ENCODE peak calls at places on chromosome 16, in six cellular contexts. U is NB4, E is mesothelial cell of epicardium, J is AG04450, V is mucosa of descending colon, R is fibroblast of pulmonary artery. H is an unnamed sample.
A peak's percentile ranks its signal among the peaks of the same experiment; 100 is the strongest.

GRCh38 chr16:66605177-66605999 is 884 bp downstream of the CMTM3 start:
- DNase-seq in U (peak; percentile 67), E (peak; percentile 34), J (no peak), V (peak; percentile 65), R (peak; percentile 28), H (no peak)

GRCh38 chr16:2085669-2086068 is 37.9 kb downstream of the TSC2 start:
- DNase-seq in U (peak; percentile 32), E (no peak), J (no peak), V (no peak), R (no peak), H (no peak)

GRCh38 chr16:29808219-29808900 is 2.0 kb downstream of the MAZ start:
- DNase-seq in U (peak; percentile 53), E (no peak), J (no peak), V (peak; percentile 59), R (no peak), H (no peak)

GRCh38 chr16:67579686-67580085 is 17.4 kb downstream of the CTCF start:
- DNase-seq in U (no peak), E (no peak), J (no peak), V (no peak), R (no peak), H (no peak)

GRCh38 chr16:69412287-69412686 is 12.1 kb upstream of the CYB5B start:
- DNase-seq in U (no peak), E (no peak), J (no peak), V (no peak), R (peak; percentile 57), H (no peak)

GRCh38 chr16:25832288-25832687 is 140.5 kb downstream of the HS3ST4 start:
- DNase-seq in U (no peak), E (no peak), J (no peak), V (no peak), R (no peak), H (no peak)

GRCh38 chr16:66845080-66845410 is 831 bp downstream of the CA7 start:
- DNase-seq in U (no peak), E (no peak), J (no peak), V (no peak), R (no peak), H (no peak)

GRCh38 chr16:1534021-1535020 is 855 bp downstream of the TMEM204 start:
- DNase-seq in U (no peak), E (no peak), J (no peak), V (no peak), R (no peak), H (no peak)

GRCh38 chr16:54931041-54931756 is 534 bp downstream of the IRX5 start:
- DNase-seq in U (peak; percentile 73), E (no peak), J (no peak), V (peak; percentile 52), R (no peak), H (no peak)

GRCh38 chr16:79923431-79923830 is 322.9 kb upstream of the MAF start:
- DNase-seq in U (no peak), E (no peak), J (no peak), V (no peak), R (no peak), H (no peak)

GRCh38 chr16:57480127-57480753 is 6.1 kb downstream of the DOK4 start:
- DNase-seq in U (no peak), E (no peak), J (no peak), V (peak; percentile 92), R (peak; percentile 79), H (no peak)

GRCh38 chr16:75764154-75764768 is 38.0 kb upstream of the CPHXL start:
- DNase-seq in U (peak; percentile 77), E (no peak), J (peak; percentile 32), V (no peak), R (peak; percentile 81), H (peak; percentile 15)

GRCh38 chr16:72996291-72997062 is 51.5 kb downstream of the ZFHX3 start:
- DNase-seq in U (peak; percentile 45), E (no peak), J (no peak), V (no peak), R (no peak), H (no peak)

GRCh38 chr16:3065069-3065741 is at the start of gene IL32:
- DNase-seq in U (no peak), E (no peak), J (peak; percentile 36), V (peak; percentile 84), R (peak; percentile 91), H (peak; percentile 82)

GRCh38 chr16:56909484-56910113 is 22.3 kb upstream of the HERPUD1 start:
- DNase-seq in U (no peak), E (no peak), J (no peak), V (no peak), R (peak; percentile 18), H (no peak)

DNA sequence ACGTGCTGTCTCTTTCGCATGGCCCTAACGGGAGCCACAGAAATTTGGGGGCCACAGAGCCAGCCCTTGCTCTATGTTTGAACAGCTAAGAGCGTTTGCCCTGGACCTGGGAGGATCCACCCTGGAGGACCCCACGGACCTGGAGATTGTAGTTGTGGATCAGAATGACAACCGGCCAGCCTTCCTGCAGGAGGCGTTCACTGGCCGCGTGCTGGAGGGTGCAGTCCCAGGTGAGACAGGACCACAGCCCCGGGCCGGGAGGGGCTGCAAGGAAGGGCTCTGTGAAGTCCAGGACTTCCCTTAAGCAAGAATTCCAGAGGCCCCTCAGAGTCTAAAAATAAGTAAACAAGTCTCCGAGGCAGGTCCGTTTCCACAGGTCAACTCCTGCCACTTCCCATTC is 11.9 kb downstream of the CDH15 start:
- DNase-seq in U (no peak), E (no peak), J (no peak), V (no peak), R (no peak), H (no peak)
- TF ChIP-seq CTCF in U (no peak), E (no peak), J (no peak), V (no peak), R (no peak), H (no peak)

GRCh38 chr16:71340406-71340805 is 18.1 kb upstream of the CALB2 start:
- DNase-seq in U (no peak), E (no peak), J (no peak), V (no peak), R (no peak), H (no peak)

GRCh38 chr16:71344315-71344905 is 14.1 kb upstream of the CALB2 start:
- DNase-seq in U (no peak), E (no peak), J (no peak), V (no peak), R (no peak), H (no peak)

GRCh38 chr16:71345031-71345430 is 13.5 kb upstream of the CALB2 start:
- DNase-seq in U (no peak), E (no peak), J (no peak), V (no peak), R (no peak), H (no peak)

GRCh38 chr16:71341881-71342280 is 16.6 kb upstream of the CALB2 start:
- DNase-seq in U (no peak), E (no peak), J (no peak), V (no peak), R (no peak), H (no peak)

DNA sequence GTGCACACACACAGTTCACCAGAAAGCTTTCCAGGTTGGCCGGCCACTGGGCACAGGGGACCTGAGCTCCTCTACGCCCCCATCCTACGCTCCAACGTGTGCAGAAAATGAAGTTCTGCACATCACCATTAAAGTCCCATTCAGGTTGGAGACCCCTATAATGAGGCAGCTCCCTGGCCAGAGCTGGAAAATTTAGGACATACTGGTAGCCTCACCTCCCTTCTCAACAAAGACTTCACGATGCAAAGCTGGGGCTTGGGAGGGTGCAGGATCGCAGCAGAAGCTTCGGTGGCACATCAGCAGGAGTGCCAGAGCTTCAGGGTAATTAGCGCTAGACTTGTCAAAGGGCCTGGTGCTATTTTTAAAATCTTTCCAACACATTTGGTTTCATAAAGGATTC is 15.4 kb upstream of the CALB2 start:
- DNase-seq in U (no peak), E (no peak), J (no peak), V (no peak), R (no peak), H (no peak)
- TF ChIP-seq CTCF in U (no peak), E (no peak), J (no peak), V (no peak), R (no peak), H (no peak)

DNA sequence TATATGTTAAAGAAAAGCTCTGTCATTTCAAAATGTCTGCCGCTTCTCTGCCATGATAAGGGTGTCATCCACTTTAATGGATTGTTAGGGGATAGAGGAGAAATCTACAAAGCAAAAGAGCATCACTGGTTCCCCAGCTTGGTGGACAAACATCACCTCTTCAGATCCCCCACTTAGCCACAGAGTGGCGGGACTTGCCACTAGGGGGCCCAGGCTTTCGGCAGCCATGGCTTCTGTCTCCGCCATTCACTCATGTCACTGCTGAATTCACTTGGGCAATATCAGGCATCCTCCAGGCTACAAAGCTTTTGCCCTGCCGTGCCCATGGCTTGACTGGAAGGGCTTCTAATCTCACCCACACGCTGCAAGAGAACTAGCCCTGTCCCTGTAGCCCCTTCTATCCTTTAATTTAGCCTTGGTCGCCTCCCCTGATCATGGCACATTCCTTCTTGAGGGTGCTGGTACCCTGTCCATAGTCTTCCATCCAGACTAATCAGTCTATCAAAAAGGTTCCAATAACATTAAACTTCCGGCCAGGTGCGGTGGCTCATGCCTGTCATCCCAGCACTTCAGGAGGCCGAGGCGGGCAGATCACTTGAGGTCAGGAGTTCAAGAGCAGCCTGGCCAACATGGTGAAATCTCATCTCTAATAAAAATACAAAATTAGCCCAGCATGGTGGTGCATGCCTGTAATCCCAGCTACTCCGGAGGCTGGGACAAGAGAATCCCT is 34.7 kb downstream of the SBK1 start:
- DNase-seq in U (peak; percentile 70), E (no peak), J (no peak), V (peak; percentile 70), R (peak; percentile 54), H (no peak)
- TF ChIP-seq CTCF in U (peak; percentile 93), E (peak; percentile 70), J (peak; percentile 81), V (peak; percentile 30), R (peak; percentile 89), H (peak; percentile 84)

GRCh38 chr16:83060-83603 is 5.1 kb downstream of the MPG start:
- DNase-seq in U (no peak), E (no peak), J (no peak), V (no peak), R (no peak), H (no peak)

GRCh38 chr16:85453-85782 is 7.4 kb downstream of the MPG start:
- DNase-seq in U (no peak), E (no peak), J (no peak), V (no peak), R (no peak), H (no peak)

GRCh38 chr16:85865-86264 is 7.8 kb downstream of the MPG start:
- DNase-seq in U (no peak), E (no peak), J (no peak), V (no peak), R (no peak), H (no peak)

GRCh38 chr16:84718-85452 is 6.9 kb downstream of the MPG start:
- DNase-seq in U (peak; percentile 96), E (no peak), J (peak; percentile 88), V (no peak), R (peak; percentile 93), H (peak; percentile 72)

DNA sequence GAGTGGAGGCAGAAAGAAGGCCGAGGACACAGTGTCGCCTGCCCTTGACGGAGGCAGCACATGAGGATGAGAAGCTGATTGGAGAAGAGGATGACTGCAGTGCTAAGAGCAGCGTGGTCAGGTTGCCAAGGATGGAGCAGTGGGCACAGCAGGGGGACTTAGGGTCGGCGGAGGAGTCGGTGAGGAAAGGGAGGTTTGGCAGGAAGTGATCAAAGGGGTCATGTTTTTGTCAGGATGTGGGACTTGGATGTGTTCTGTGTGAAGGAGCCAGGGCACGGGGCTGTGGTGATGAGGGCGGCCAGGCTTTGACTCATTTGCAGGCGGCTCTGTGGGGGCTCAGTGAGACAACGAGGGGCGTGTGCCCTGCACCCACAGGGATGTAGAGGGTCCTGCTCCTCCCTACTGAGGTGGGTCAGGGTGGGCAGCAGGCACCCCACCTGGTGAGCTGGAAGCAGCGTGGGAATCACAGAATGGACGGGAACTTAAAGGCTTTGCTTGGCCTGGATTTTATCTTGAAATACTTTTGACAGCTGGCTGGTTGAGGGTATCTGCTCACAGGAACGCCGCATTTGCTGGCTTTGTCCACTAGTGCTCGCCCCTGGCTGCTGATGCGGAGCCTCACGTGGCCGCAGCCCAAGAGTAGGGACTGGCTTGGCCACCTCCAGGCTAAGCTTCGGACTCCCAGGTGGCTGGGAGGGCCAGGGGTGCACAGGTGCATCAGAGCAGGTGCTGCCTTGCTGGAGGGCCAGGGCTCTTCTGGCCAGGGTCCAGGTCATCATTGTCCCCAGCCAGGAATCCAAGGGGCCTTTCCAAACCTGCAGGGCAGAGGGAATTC is 6.0 kb downstream of the MPG start:
- DNase-seq in U (peak; percentile 80), E (no peak), J (no peak), V (no peak), R (peak; percentile 39), H (no peak)
- TF ChIP-seq CTCF in U (no peak), E (no peak), J (no peak), V (no peak), R (no peak), H (no peak)

H was measured in epithelial cell of proximal tubule.